ENCODE peak calls at places on chromosomes 2 and 18, in eight cellular contexts. W is BE2C; B is CD4-positive, CD25-positive, alpha-beta regulatory T cell; U is cardiac fibroblast; O is fibroblast of the aortic adventitia; R is foreskin fibroblast; E is fibroblast of lung; K is right cardiac atrium. C is an unnamed sample.
A peak's percentile ranks its signal among the peaks of the same experiment; 100 is the strongest.

GRCh38 chr2:191618789-191619185 is 59.1 kb upstream of the NABP1 start:
- DNase-seq in W (no peak), B (no peak), U (no peak), O (peak; percentile 47), R (no peak), E (no peak), K (no peak), C (no peak)

GRCh38 chr2:74843371-74844298 is 9.7 kb downstream of the HK2 start:
- DNase-seq in W (peak; percentile 25), B (peak; percentile 20), U (peak; percentile 91), O (peak; percentile 93), R (peak; percentile 82), E (peak; percentile 88), K (no peak), C (peak; percentile 68)

GRCh38 chr2:30366199-30366691 is 80.8 kb upstream of the LCLAT1 start:
- DNase-seq in W (no peak), B (no peak), U (peak; percentile 35), O (no peak), R (no peak), E (peak; percentile 18), K (no peak), C (no peak)

GRCh38 chr18:61949946-61950345 is 57.1 kb upstream of the RNF152 start:
- DNase-seq in W (no peak), B (no peak), U (peak; percentile 82), O (peak; percentile 85), R (no peak), E (peak; percentile 12), K (no peak), C (no peak)

GRCh38 chr2:60303685-60304084 is 249.8 kb downstream of the BCL11A start:
- DNase-seq in W (no peak), B (no peak), U (no peak), O (no peak), R (no peak), E (no peak), K (no peak), C (no peak)

GRCh38 chr2:108193251-108193650 is 46.5 kb upstream of the SULT1C3 start:
- DNase-seq in W (no peak), B (no peak), U (peak; percentile 59), O (no peak), R (no peak), E (no peak), K (no peak), C (no peak)

GRCh38 chr2:144079808-144080207 is 440.1 kb downstream of the ZEB2 start:
- DNase-seq in W (no peak), B (no peak), U (peak; percentile 8), O (no peak), R (no peak), E (no peak), K (no peak), C (no peak)

GRCh38 chr2:63047534-63048281 is 2.9 kb upstream of the OTX1 start:
- DNase-seq in W (no peak), B (no peak), U (no peak), O (no peak), R (no peak), E (no peak), K (peak; percentile 53), C (no peak)

GRCh38 chr2:216350214-216350789 is 22.0 kb downstream of the MARCHF4 start:
- DNase-seq in W (no peak), B (no peak), U (peak; percentile 81), O (peak; percentile 45), R (peak; percentile 68), E (peak; percentile 50), K (peak; percentile 16), C (no peak)

GRCh38 chr2:99420751-99421299 is 69.0 kb downstream of the REV1 start:
- DNase-seq in W (no peak), B (no peak), U (peak; percentile 61), O (peak; percentile 44), R (peak; percentile 38), E (no peak), K (no peak), C (no peak)

GRCh38 chr2:70927641-70928040 is 8.1 kb upstream of the ATP6V1B1 start:
- DNase-seq in W (no peak), B (no peak), U (no peak), O (no peak), R (no peak), E (no peak), K (no peak), C (no peak)

GRCh38 chr2:141820893-141821292 is 309.9 kb downstream of the LRP1B start:
- DNase-seq in W (no peak), B (no peak), U (no peak), O (no peak), R (no peak), E (no peak), K (no peak), C (no peak)

DNA sequence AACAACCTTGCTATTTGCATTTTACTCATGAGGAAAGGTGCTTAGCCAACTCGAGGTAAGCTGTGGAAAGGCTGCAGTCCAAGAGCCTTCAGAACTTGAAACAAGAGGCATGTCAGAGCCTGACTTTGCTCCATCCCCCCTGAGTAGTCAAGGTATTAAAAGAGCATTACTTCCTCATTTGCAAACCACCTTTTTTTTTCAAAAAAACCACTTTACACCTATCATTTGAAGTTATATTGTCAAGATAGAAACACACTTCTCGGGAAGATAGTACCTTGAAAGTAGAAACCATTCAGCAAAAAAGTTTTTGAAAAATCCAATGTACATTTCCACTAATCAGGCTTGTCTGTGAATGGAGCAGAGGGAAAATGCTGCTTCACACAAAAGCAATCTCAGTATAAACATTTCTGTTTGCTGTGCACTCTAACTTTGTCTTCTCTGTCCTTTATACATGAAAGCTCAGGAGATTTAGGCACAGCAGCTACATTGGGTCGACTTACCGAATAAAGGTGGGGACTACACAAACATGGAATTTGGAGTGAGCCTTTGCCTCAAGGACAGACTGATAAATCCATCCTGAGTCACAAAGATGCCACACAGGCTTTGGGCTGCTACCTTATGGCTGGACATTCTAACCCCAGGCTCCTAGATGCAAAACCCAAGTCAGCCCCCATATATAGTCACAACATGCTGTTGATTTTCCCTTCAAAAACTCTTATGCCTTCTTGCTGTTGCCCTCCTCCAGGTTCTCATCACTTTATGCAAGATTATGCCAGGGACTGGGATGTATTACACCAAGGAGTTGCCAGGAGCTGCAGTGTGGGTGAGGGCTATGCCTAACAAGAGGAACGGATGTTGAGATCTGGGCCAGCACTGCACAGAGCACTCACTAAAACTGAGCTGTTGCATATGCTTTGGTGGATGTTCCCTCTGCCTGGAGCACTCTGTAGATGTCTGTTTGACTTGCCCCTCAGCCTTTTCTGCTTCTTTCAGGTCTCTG is 41.4 kb upstream of the EML4 start:
- DNase-seq in W (no peak), B (peak; percentile 59), U (no peak), O (no peak), R (no peak), E (no peak), K (no peak), C (peak; percentile 37)
- H3K4me3 ChIP-seq in W (no peak overlapping the region), B (peak overlapping the region; percentile 67), U (no peak overlapping the region), O (no peak overlapping the region), R (no peak overlapping the region), E (no peak overlapping the region), K (no peak overlapping the region), C (no peak overlapping the region)

GRCh38 chr2:58045580-58046334 is 849 bp upstream of the VRK2 start:
- DNase-seq in W (no peak), B (no peak), U (no peak), O (no peak), R (no peak), E (no peak), K (peak; percentile 35), C (no peak)
- H3K4me3 ChIP-seq in W (no peak overlapping the region), B (peak overlapping the region; percentile 89), U (peak overlapping the region; percentile 72), O (peak overlapping the region; percentile 76), R (peak overlapping the region; percentile 74), E (peak overlapping the region; percentile 74), K (peak overlapping the region; percentile 74), C (peak overlapping the region; percentile 72)

DNA sequence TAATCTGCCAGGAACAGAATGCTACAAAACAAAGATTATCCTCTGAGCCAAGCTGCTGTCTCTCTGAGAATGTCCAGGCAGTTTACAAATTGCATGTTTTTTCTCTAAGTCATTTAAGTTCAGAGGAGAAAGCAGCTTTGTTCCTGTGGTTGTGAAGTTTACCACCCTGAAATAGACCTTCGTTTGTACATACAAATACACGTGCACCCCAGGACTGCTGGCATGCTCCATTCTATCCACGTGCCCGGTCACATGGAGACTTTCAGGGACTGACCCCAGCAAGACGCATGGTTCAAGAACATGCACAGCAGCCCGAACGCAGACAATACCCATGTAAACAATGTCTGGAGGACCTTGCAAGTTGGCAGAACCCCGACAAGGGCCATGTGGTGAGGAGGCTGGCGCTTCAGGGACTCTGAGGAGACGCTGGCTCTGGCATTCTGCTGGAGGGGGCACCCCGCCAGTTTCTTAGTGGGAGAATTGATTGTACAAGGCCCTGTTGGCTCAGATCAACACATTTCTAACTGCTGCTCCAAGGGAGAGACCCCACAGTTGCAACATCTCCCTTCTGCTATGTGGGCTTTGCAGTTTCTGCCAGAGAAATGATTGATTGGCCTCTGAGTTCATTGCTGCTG is 33.3 kb downstream of the FAM178B start:
- DNase-seq in W (no peak), B (no peak), U (no peak), O (peak; percentile 96), R (no peak), E (peak; percentile 64), K (peak; percentile 85), C (no peak)
- H3K4me3 ChIP-seq in W (no peak overlapping the region), B (no peak overlapping the region), U (no peak overlapping the region), O (no peak overlapping the region), R (no peak overlapping the region), E (no peak overlapping the region), K (no peak overlapping the region), C (no peak overlapping the region)

DNA sequence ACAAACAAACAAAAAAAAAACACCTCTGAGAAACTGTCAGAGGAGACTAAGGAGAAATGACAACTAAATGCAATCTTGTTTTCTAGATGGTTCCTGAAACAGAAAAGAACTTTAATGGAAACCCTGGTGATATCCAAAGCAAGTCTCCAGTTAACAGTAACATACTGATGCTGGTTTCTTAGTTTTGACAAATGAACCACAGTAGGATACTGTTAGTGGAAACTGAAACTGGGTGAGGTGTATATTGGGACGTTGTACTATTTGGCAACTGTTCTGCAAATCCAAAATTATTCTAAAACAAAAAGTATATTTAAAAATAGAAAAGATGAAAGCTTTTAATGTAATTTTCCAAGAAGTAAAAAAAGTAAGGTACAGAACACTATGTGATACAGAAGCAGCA is 11.4 kb downstream of the SESTD1 start:
- DNase-seq in W (no peak), B (no peak), U (no peak), O (peak; percentile 20), R (no peak), E (no peak), K (no peak), C (no peak)
- H3K4me3 ChIP-seq in W (no peak overlapping the region), B (peak overlapping the region; percentile 51), U (no peak overlapping the region), O (no peak overlapping the region), R (no peak overlapping the region), E (no peak overlapping the region), K (no peak overlapping the region), C (no peak overlapping the region)

GRCh38 chr2:40401896-40402295 is 50.0 kb downstream of the SLC8A1 start:
- DNase-seq in W (no peak), B (no peak), U (peak; percentile 97), O (peak; percentile 81), R (peak; percentile 95), E (peak; percentile 86), K (no peak), C (no peak)
- H3K4me3 ChIP-seq in W (no peak overlapping the region), B (no peak overlapping the region), U (no peak overlapping the region), O (no peak overlapping the region), R (no peak overlapping the region), E (no peak overlapping the region), K (no peak overlapping the region), C (no peak overlapping the region)

C was measured in ascending aorta.